ENCODE peak calls at places on chromosomes 16 and 17, in eight cellular contexts. One of them, this sample, is unnamed.
A peak's percentile ranks its signal among the peaks of the same experiment; 100 is the strongest.

GRCh38 chr16:17343028-17343427 is 127.7 kb downstream of the XYLT1 start:
- DNase-seq in uterus: no peak
- DNase-seq in breast epithelium: no peak
- DNase-seq in IMR-90: no peak
- DNase-seq in transverse colon: peak; percentile 54
- DNase-seq in Peyer's patch: no peak
- DNase-seq in lower leg skin: no peak
- DNase-seq in adrenal gland: no peak
- DNase-seq in this sample: no peak

GRCh38 chr17:64736804-64737492 is 74.8 kb upstream of the SMURF2 start:
- DNase-seq in transverse colon: peak; percentile 50
- DNase-seq in lower leg skin: peak; percentile 45
- DNase-seq in breast epithelium: no peak
- DNase-seq in Peyer's patch: peak; percentile 50
- DNase-seq in IMR-90: peak; percentile 72
- DNase-seq in uterus: no peak
- DNase-seq in adrenal gland: peak; percentile 60
- DNase-seq in this sample: peak; percentile 34

GRCh38 chr16:11224096-11224893 is 31.7 kb downstream of the SOCS1 start:
- DNase-seq in transverse colon: peak; percentile 86
- DNase-seq in Peyer's patch: peak; percentile 73
- DNase-seq in lower leg skin: peak; percentile 95
- DNase-seq in adrenal gland: peak; percentile 55
- DNase-seq in breast epithelium: no peak
- DNase-seq in IMR-90: no peak
- DNase-seq in uterus: peak; percentile 41
- DNase-seq in this sample: peak; percentile 77

GRCh38 chr17:3965123-3965800 is 1.0 kb upstream of the ATP2A3 start:
- DNase-seq in uterus: no peak
- DNase-seq in breast epithelium: no peak
- DNase-seq in lower leg skin: peak; percentile 92
- DNase-seq in Peyer's patch: peak; percentile 85
- DNase-seq in IMR-90: no peak
- DNase-seq in transverse colon: peak; percentile 91
- DNase-seq in adrenal gland: no peak
- DNase-seq in this sample: peak; percentile 74

GRCh38 chr16:71474864-71475263 is 12.8 kb upstream of the ZNF23 start:
- DNase-seq in uterus: no peak
- DNase-seq in lower leg skin: no peak
- DNase-seq in adrenal gland: no peak
- DNase-seq in IMR-90: peak; percentile 92
- DNase-seq in breast epithelium: no peak
- DNase-seq in transverse colon: no peak
- DNase-seq in Peyer's patch: no peak
- DNase-seq in this sample: no peak

GRCh38 chr17:65158622-65159021 is 21.5 kb downstream of the RGS9 start:
- DNase-seq in IMR-90: no peak
- DNase-seq in uterus: no peak
- DNase-seq in adrenal gland: no peak
- DNase-seq in Peyer's patch: no peak
- DNase-seq in breast epithelium: no peak
- DNase-seq in lower leg skin: no peak
- DNase-seq in transverse colon: no peak
- DNase-seq in this sample: no peak

GRCh38 chr17:6496636-6497441 is 52.6 kb downstream of the PIMREG start:
- DNase-seq in adrenal gland: no peak
- DNase-seq in breast epithelium: peak; percentile 35
- DNase-seq in lower leg skin: peak; percentile 48
- DNase-seq in IMR-90: no peak
- DNase-seq in Peyer's patch: peak; percentile 41
- DNase-seq in transverse colon: no peak
- DNase-seq in uterus: no peak
- DNase-seq in this sample: no peak

GRCh38 chr17:49910094-49910857 is 58.7 kb upstream of the DLX4 start:
- DNase-seq in transverse colon: no peak
- DNase-seq in adrenal gland: no peak
- DNase-seq in IMR-90: no peak
- DNase-seq in uterus: no peak
- DNase-seq in Peyer's patch: no peak
- DNase-seq in breast epithelium: no peak
- DNase-seq in lower leg skin: no peak
- DNase-seq in this sample: peak; percentile 47

GRCh38 chr17:28018439-28019070 is 23.9 kb upstream of the NLK start:
- DNase-seq in uterus: no peak
- DNase-seq in adrenal gland: peak; percentile 68
- DNase-seq in breast epithelium: no peak
- DNase-seq in lower leg skin: no peak
- DNase-seq in IMR-90: peak; percentile 33
- DNase-seq in transverse colon: no peak
- DNase-seq in Peyer's patch: no peak
- DNase-seq in this sample: no peak

GRCh38 chr17:2904135-2904534 is 107.9 kb downstream of the RAP1GAP2 start:
- DNase-seq in IMR-90: peak; percentile 24
- DNase-seq in uterus: no peak
- DNase-seq in adrenal gland: no peak
- DNase-seq in breast epithelium: no peak
- DNase-seq in lower leg skin: no peak
- DNase-seq in transverse colon: peak; percentile 22
- DNase-seq in Peyer's patch: peak; percentile 66
- DNase-seq in this sample: no peak

GRCh38 chr17:58488428-58488890 is 251 bp upstream of the HSF5 start:
- DNase-seq in transverse colon: no peak
- DNase-seq in adrenal gland: no peak
- DNase-seq in IMR-90: no peak
- DNase-seq in Peyer's patch: no peak
- DNase-seq in uterus: no peak
- DNase-seq in breast epithelium: no peak
- DNase-seq in lower leg skin: no peak
- DNase-seq in this sample: no peak

DNA sequence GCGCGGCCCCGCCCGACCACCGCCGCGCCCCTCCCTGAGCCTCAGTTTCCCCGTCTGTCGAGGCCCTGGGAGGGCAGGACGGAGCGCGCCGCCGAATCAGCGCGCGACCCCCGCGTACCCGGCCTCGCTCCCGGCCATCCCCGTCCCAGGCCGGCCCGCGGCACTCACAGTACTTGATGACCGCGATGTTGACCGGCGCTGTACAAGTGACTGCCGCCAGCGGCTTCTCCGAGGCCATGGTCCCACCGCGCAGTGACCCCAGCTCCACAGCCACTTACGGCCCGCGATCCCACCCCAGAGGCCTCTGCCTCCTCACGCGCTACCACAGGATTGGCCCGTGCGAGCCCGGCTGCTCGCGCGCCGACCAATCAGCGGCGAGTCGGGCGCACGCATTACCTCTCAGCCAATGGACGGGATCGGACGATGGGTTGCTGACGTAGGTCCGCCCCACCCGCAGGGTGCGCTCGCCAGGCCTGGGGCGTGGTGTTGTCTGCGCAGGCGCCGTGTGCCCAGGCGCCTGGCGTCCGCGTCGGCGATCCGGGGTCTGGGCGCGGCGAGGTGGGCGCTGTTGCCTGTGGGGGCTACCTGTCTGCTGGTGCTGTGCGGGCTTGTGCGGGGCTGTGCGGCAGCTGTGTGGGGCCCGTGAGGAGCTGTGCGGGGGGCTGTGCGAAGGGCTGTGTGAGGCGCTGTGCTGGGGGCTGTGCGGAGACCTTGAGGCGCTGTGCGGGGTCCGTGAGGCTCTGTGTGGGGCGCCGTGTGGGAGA is at the start of gene MVD:
- DNase-seq in uterus: peak; percentile 96
- DNase-seq in breast epithelium: peak; percentile 97
- DNase-seq in adrenal gland: peak; percentile 97
- DNase-seq in Peyer's patch: peak; percentile 98
- DNase-seq in IMR-90: peak; percentile 97
- DNase-seq in lower leg skin: peak; percentile 99
- DNase-seq in transverse colon: peak; percentile 98
- DNase-seq in this sample: peak; percentile 99
- TF ChIP-seq POLR2A in uterus: peak; percentile 80
- TF ChIP-seq POLR2A in breast epithelium: no peak
- TF ChIP-seq POLR2A in adrenal gland: peak; percentile 95
- TF ChIP-seq POLR2A in Peyer's patch: peak; percentile 92
- TF ChIP-seq POLR2A in IMR-90: peak; percentile 92
- TF ChIP-seq POLR2A in lower leg skin: no peak
- TF ChIP-seq POLR2A in transverse colon: peak; percentile 95
- TF ChIP-seq POLR2A in this sample: peak; percentile 94

DNA sequence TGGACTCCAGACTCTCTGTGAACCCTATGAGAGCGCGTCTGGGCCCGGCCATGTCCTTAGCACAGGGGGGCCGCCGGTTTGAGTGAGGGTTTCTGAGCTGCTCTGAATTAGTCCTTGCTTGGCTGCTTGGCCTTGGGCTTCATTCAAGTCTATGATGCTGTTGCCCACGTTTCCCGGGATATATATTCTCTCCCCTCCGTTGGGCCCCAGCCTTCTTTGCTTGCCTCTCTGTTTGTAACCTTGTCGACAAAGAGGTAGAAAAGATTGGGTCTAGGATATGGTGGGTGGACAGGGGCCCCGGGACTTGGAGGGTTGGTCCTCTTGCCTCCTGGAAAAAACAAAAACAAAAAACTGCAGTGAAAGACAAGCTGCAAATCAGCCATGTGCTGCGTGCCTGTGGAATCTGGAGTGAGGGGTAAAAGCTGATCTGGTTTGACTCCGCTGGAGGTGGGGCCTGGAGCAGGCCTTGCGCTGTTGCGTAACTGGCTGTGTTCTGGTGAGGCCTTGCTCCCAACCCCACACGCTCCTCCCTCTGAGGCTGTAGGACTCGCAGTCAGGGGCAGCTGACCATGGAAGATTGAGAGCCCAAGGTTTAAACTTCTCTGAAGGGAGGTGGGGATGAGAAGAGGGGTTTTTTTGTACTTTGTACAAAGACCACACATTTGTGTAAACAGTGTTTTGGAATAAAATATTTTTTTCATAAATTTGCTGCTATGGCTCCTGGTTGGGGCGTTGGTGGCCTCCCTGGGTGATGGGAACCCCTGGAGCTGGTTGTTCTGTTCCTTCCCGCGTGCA is 23.1 kb downstream of the STAT5A start:
- DNase-seq in adrenal gland: peak; percentile 92
- DNase-seq in breast epithelium: no peak
- DNase-seq in Peyer's patch: peak; percentile 62
- DNase-seq in transverse colon: peak; percentile 78
- DNase-seq in IMR-90: peak; percentile 94
- DNase-seq in lower leg skin: peak; percentile 96
- DNase-seq in uterus: peak; percentile 93
- DNase-seq in this sample: peak; percentile 93
- TF ChIP-seq POLR2A in adrenal gland: peak; percentile 87
- TF ChIP-seq POLR2A in breast epithelium: no peak
- TF ChIP-seq POLR2A in Peyer's patch: no peak
- TF ChIP-seq POLR2A in transverse colon: no peak
- TF ChIP-seq POLR2A in IMR-90: no peak
- TF ChIP-seq POLR2A in lower leg skin: no peak
- TF ChIP-seq POLR2A in uterus: peak; percentile 34
- TF ChIP-seq POLR2A in this sample: peak; percentile 75

GRCh38 chr16:68115851-68116250 is 30.7 kb downstream of the NFATC3 start:
- DNase-seq in breast epithelium: no peak
- DNase-seq in transverse colon: no peak
- DNase-seq in IMR-90: no peak
- DNase-seq in lower leg skin: no peak
- DNase-seq in Peyer's patch: no peak
- DNase-seq in uterus: no peak
- DNase-seq in adrenal gland: no peak
- DNase-seq in this sample: no peak
- TF ChIP-seq POLR2A in breast epithelium: no peak
- TF ChIP-seq POLR2A in transverse colon: no peak
- TF ChIP-seq POLR2A in IMR-90: no peak
- TF ChIP-seq POLR2A in lower leg skin: no peak
- TF ChIP-seq POLR2A in Peyer's patch: no peak
- TF ChIP-seq POLR2A in uterus: no peak
- TF ChIP-seq POLR2A in adrenal gland: no peak
- TF ChIP-seq POLR2A in this sample: no peak

GRCh38 chr16:67806428-67807147 is at the start of the genes RANBP10 and TSNAXIP1:
- DNase-seq in transverse colon: peak; percentile 97
- DNase-seq in IMR-90: peak; percentile 99
- DNase-seq in uterus: peak; percentile 96
- DNase-seq in Peyer's patch: peak; percentile 96
- DNase-seq in adrenal gland: peak; percentile 96
- DNase-seq in breast epithelium: peak; percentile 98
- DNase-seq in lower leg skin: peak; percentile 99
- DNase-seq in this sample: peak; percentile 99
- TF ChIP-seq POLR2A in transverse colon: peak; percentile 84
- TF ChIP-seq POLR2A in IMR-90: peak; percentile 82
- TF ChIP-seq POLR2A in uterus: peak; percentile 87
- TF ChIP-seq POLR2A in Peyer's patch: peak; percentile 88
- TF ChIP-seq POLR2A in adrenal gland: peak; percentile 93
- TF ChIP-seq POLR2A in breast epithelium: peak; percentile 56
- TF ChIP-seq POLR2A in lower leg skin: no peak
- TF ChIP-seq POLR2A in this sample: peak; percentile 96

GRCh38 chr16:57371494-57372371 is 557 bp upstream of the CX3CL1 start:
- DNase-seq in uterus: no peak
- DNase-seq in Peyer's patch: no peak
- DNase-seq in IMR-90: no peak
- DNase-seq in transverse colon: no peak
- DNase-seq in lower leg skin: no peak
- DNase-seq in adrenal gland: no peak
- DNase-seq in breast epithelium: no peak
- DNase-seq in this sample: no peak

GRCh38 chr16:57367111-57367752 is 5.1 kb upstream of the CX3CL1 start:
- DNase-seq in uterus: no peak
- DNase-seq in transverse colon: no peak
- DNase-seq in breast epithelium: peak; percentile 41
- DNase-seq in adrenal gland: no peak
- DNase-seq in lower leg skin: no peak
- DNase-seq in IMR-90: no peak
- DNase-seq in Peyer's patch: no peak
- DNase-seq in this sample: no peak

GRCh38 chr16:57365826-57366536 is 6.3 kb upstream of the CX3CL1 start:
- DNase-seq in Peyer's patch: no peak
- DNase-seq in adrenal gland: no peak
- DNase-seq in breast epithelium: no peak
- DNase-seq in IMR-90: no peak
- DNase-seq in lower leg skin: no peak
- DNase-seq in transverse colon: no peak
- DNase-seq in uterus: no peak
- DNase-seq in this sample: no peak

GRCh38 chr16:57364143-57364542 is 5.6 kb downstream of the CCL22 start:
- DNase-seq in lower leg skin: no peak
- DNase-seq in adrenal gland: no peak
- DNase-seq in IMR-90: no peak
- DNase-seq in breast epithelium: no peak
- DNase-seq in uterus: no peak
- DNase-seq in transverse colon: no peak
- DNase-seq in Peyer's patch: no peak
- DNase-seq in this sample: no peak

GRCh38 chr16:57366544-57367040 is 5.7 kb upstream of the CX3CL1 start:
- DNase-seq in transverse colon: no peak
- DNase-seq in lower leg skin: no peak
- DNase-seq in IMR-90: no peak
- DNase-seq in breast epithelium: no peak
- DNase-seq in uterus: no peak
- DNase-seq in Peyer's patch: no peak
- DNase-seq in adrenal gland: no peak
- DNase-seq in this sample: no peak
- TF ChIP-seq POLR2A in transverse colon: no peak
- TF ChIP-seq POLR2A in lower leg skin: no peak
- TF ChIP-seq POLR2A in IMR-90: no peak
- TF ChIP-seq POLR2A in breast epithelium: no peak
- TF ChIP-seq POLR2A in uterus: no peak
- TF ChIP-seq POLR2A in Peyer's patch: no peak
- TF ChIP-seq POLR2A in adrenal gland: no peak
- TF ChIP-seq POLR2A in this sample: no peak

This sample was measured in erythroblast.